ENCODE peak calls at places on chromosome 19, in four cellular contexts. W, J, B and H are unnamed samples.
A peak's percentile ranks its signal among the peaks of the same experiment; 100 is the strongest.

GRCh38 chr19:39915848-39916215 is 18.6 kb downstream of the FCGBP start:
- DNase-seq in W (no peak), J (no peak), B (no peak), H (no peak)

GRCh38 chr19:5250127-5250659 is 90.4 kb downstream of the PTPRS start:
- DNase-seq in W (peak; percentile 27), J (no peak), B (peak; percentile 74), H (no peak)

GRCh38 chr19:10740798-10741197 is 22.9 kb downstream of the DNM2 start:
- DNase-seq in W (no peak), J (no peak), B (no peak), H (no peak)

GRCh38 chr19:56125806-56126590 is 4.9 kb upstream of the ZNF787 start:
- DNase-seq in W (no peak), J (no peak), B (no peak), H (no peak)

GRCh38 chr19:29696045-29696682 is 18.9 kb downstream of the C19orf12 start:
- DNase-seq in W (no peak), J (no peak), B (no peak), H (no peak)

GRCh38 chr19:5397804-5398692 is 57.2 kb upstream of the ZNRF4 start:
- DNase-seq in W (no peak), J (no peak), B (no peak), H (no peak)

GRCh38 chr19:30587869-30588268 is 215.7 kb downstream of the ZNF536 start:
- DNase-seq in W (no peak), J (no peak), B (no peak), H (no peak)

GRCh38 chr19:46603195-46603637 is 2.1 kb downstream of the CALM3 start:
- DNase-seq in W (no peak), J (no peak), B (no peak), H (no peak)

GRCh38 chr19:3125900-3126524 is 9.8 kb upstream of the GNA15 start:
- DNase-seq in W (no peak), J (peak; percentile 81), B (no peak), H (peak; percentile 69)